ENCODE peak calls at places on chromosome X, in five cellular contexts. Q is A549, Z is SK-N-SH, S is GM12878, N is K562. V is an unnamed sample.

GRCh38 chrX:111671668-111672067 is 9.3 kb upstream of the ALG13 start:
- DNase-seq in Q (no peak), Z (no peak), S (no peak), N (no peak), V (no peak)

GRCh38 chrX:46812445-46812844 is 24.4 kb upstream of the RP2 start:
- DNase-seq in Q (peak), Z (no peak), S (no peak), N (no peak), V (no peak)

GRCh38 chrX:80430826-80431501 is 10.7 kb downstream of the TENT5D start:
- DNase-seq in Q (no peak), Z (peak), S (no peak), N (peak), V (no peak)

GRCh38 chrX:150446151-150446550 is 83.0 kb downstream of the MAMLD1 start:
- DNase-seq in Q (no peak), Z (no peak), S (no peak), N (no peak), V (no peak)

GRCh38 chrX:133258481-133258880 is 40.3 kb upstream of the TFDP3 start:
- DNase-seq in Q (no peak), Z (no peak), S (no peak), N (no peak), V (peak)

GRCh38 chrX:18861436-18861950 is 122.4 kb downstream of the PHKA2 start:
- DNase-seq in Q (no peak), Z (no peak), S (no peak), N (no peak), V (no peak)

GRCh38 chrX:72716766-72717165 is 2.7 kb upstream of the PHKA1 start:
- DNase-seq in Q (no peak), Z (no peak), S (no peak), N (no peak), V (peak)

GRCh38 chrX:105116541-105116940 is 104.0 kb downstream of the TEX13A start:
- DNase-seq in Q (no peak), Z (no peak), S (no peak), N (no peak), V (no peak)

GRCh38 chrX:32084757-32085156 is 1012.9 kb upstream of the FTHL17 start:
- DNase-seq in Q (no peak), Z (no peak), S (no peak), N (no peak), V (no peak)

GRCh38 chrX:53317365-53318069 is 36.1 kb upstream of the IQSEC2 start:
- DNase-seq in Q (peak), Z (peak), S (no peak), N (peak), V (peak)

GRCh38 chrX:100829730-100830129 is 9.5 kb downstream of the CSTF2 start:
- DNase-seq in Q (no peak), Z (no peak), S (peak), N (no peak), V (peak)

GRCh38 chrX:2608638-2609430 is 82.3 kb upstream of the CD99 start:
- DNase-seq in Q (peak), Z (peak), S (no peak), N (peak), V (peak)

GRCh38 chrX:125137521-125137920 is 182.2 kb upstream of the TEX13C start:
- DNase-seq in Q (no peak), Z (no peak), S (no peak), N (no peak), V (no peak)

GRCh38 chrX:2484721-2485459 is 15.9 kb downstream of the DHRSX start:
- DNase-seq in Q (no peak), Z (no peak), S (no peak), N (no peak), V (peak)

GRCh38 chrX:150503898-150504219 is 64.6 kb upstream of the MTM1 start:
- DNase-seq in Q (peak), Z (no peak), S (no peak), N (no peak), V (no peak)

GRCh38 chrX:113586281-113586898 is 745.8 kb upstream of the AMOT start:
- DNase-seq in Q (no peak), Z (no peak), S (no peak), N (no peak), V (no peak)

GRCh38 chrX:23883737-23884354 is 23.9 kb downstream of the APOO start:
- DNase-seq in Q (peak), Z (no peak), S (no peak), N (peak), V (peak)
- TF ChIP-seq RCOR1 in Q (no peak), Z (no peak), S (no peak), N (no peak), V (no peak)

DNA sequence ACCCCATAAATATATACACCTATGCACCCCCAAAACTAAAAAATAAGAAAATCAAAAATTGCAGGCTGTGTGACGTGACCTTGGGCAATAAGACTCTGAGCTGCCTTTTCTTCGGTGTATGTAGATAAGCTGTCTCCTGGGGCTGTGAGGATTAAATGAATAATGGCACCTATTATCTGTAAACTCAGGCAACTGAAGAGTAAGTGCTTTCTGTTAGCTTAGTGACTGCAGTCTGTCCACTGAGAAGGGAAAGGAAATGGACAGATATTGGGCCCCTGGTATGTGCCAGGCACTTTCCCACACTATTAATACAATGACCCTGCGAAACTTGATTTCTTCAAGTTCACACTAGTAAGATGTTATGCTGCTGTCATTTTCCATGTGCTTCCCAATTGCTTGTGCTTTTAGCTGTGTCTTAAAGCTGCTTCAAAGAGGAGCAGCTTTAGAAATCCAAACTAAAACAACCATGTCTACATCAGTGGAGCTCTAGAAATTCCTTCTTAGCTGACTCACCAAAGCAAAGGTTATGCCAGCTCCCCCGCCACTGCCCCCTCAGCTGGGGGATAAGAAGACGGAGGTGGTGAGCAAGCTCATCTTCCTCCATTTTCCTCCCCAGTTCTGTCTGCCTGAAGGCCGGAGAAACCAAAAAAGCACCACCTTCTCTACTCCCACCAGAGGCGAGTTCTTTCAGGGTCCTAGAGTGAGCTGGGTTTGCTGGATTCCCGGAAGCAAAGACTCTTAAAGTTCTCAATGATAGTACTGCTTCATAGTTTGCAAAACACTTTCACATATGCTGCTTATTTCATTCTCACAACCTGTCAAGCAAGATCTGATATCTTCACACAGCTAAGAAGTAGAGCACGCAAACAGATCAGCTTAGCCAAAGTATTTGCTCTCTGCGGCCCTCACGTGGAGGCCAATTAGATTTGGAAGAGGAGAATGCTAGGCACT is 8.8 kb upstream of the DGAT2L6 start:
- DNase-seq in Q (peak), Z (no peak), S (no peak), N (peak), V (peak)
- TF ChIP-seq RCOR1 in Q (no peak), Z (no peak), S (no peak), N (no peak), V (no peak)

DNA sequence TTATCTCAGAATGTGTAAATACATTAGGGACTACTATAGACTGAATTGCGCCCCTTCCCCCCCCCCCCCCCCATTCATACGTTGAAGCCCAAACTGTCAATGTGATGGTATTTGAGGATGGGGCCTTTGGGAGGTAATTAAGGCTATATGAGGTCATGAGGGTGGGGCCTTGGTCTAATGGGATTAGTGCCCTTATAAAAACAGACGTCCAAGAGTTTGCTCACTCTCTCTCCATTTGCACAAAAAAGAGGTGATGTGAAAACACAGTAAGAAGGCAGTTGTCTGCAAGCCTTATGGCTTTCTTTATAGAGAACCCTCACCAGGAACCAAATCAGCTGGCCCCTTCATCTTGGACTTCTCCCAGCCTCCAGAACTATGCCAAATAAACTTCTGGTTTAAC is 15.3 kb downstream of the SPACA5 start:
- DNase-seq in Q (no peak), Z (no peak), S (no peak), N (no peak), V (no peak)
- TF ChIP-seq RCOR1 in Q (no peak), Z (no peak), S (no peak), N (no peak), V (no peak)

GRCh38 chrX:121008920-121009319 is 23.4 kb upstream of the CT47A1 start:
- DNase-seq in Q (no peak), Z (no peak), S (no peak), N (no peak), V (no peak)

GRCh38 chrX:121013897-121014455 is 28.4 kb upstream of the CT47A1 start:
- DNase-seq in Q (no peak), Z (no peak), S (no peak), N (no peak), V (no peak)

GRCh38 chrX:121009764-121010163 is 24.2 kb upstream of the CT47A1 start:
- DNase-seq in Q (no peak), Z (no peak), S (no peak), N (no peak), V (no peak)

GRCh38 chrX:121011254-121011653 is 25.7 kb upstream of the CT47A1 start:
- DNase-seq in Q (no peak), Z (no peak), S (no peak), N (no peak), V (no peak)

GRCh38 chrX:121010218-121010617 is 24.7 kb upstream of the CT47A1 start:
- DNase-seq in Q (no peak), Z (no peak), S (no peak), N (no peak), V (no peak)
- TF ChIP-seq RCOR1 in Q (no peak), Z (no peak), S (no peak), N (no peak), V (no peak)

GRCh38 chrX:118570209-118570608 is 74.6 kb downstream of the DOCK11 start:
- DNase-seq in Q (no peak), Z (no peak), S (no peak), N (no peak), V (no peak)

GRCh38 chrX:118566359-118566758 is 70.7 kb downstream of the DOCK11 start:
- DNase-seq in Q (no peak), Z (no peak), S (no peak), N (no peak), V (peak)

GRCh38 chrX:118571829-118572228 is 76.2 kb downstream of the DOCK11 start:
- DNase-seq in Q (no peak), Z (no peak), S (no peak), N (no peak), V (no peak)

GRCh38 chrX:118565853-118566252 is 70.2 kb downstream of the DOCK11 start:
- DNase-seq in Q (no peak), Z (no peak), S (no peak), N (no peak), V (no peak)

GRCh38 chrX:118569676-118570075 is 74.1 kb downstream of the DOCK11 start:
- DNase-seq in Q (no peak), Z (no peak), S (no peak), N (no peak), V (no peak)
- TF ChIP-seq RCOR1 in Q (no peak), Z (no peak), S (no peak), N (no peak), V (no peak)

GRCh38 chrX:131795442-131796229 is 227.5 kb upstream of the STK26 start:
- DNase-seq in Q (no peak), Z (peak), S (no peak), N (no peak), V (no peak)

GRCh38 chrX:131792356-131792749 is 230.7 kb upstream of the STK26 start:
- DNase-seq in Q (peak), Z (peak), S (peak), N (no peak), V (peak)

GRCh38 chrX:131789664-131790063 is 233.4 kb upstream of the STK26 start:
- DNase-seq in Q (no peak), Z (no peak), S (no peak), N (no peak), V (no peak)

GRCh38 chrX:131791608-131792355 is 231.3 kb upstream of the STK26 start:
- DNase-seq in Q (no peak), Z (no peak), S (no peak), N (no peak), V (peak)

GRCh38 chrX:131792789-131793462 is 230.2 kb upstream of the STK26 start:
- DNase-seq in Q (peak), Z (peak), S (peak), N (no peak), V (peak)
- TF ChIP-seq RCOR1 in Q (no peak), Z (peak), S (no peak), N (no peak), V (no peak)

GRCh38 chrX:54808109-54808604 is 612 bp downstream of the MAGED2 start:
- DNase-seq in Q (peak), Z (peak), S (no peak), N (peak), V (no peak)
- TF ChIP-seq RCOR1 in Q (no peak), Z (no peak), S (no peak), N (no peak), V (no peak)

DNA sequence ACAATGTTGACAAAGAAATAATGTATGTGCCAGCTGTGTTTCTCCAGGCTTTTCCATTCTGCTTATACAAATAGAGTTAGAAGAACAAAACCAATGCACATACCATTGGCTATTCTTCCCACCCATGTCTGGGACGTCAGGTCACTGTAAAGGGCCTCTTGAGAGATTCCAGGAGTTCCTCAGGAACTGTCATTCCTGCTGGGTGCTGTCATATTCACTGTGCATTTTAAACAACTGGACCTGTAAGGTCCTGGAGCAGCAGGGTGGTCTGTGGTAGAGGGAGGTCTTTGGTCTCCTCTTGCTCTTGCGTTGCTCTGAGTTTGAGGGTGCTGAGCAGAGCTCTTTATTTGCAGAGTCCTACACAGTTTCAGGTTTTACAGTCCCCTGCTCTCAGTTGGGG is 74.6 kb upstream of the AP1S2 start:
- DNase-seq in Q (no peak), Z (no peak), S (no peak), N (no peak), V (no peak)
- TF ChIP-seq RCOR1 in Q (no peak), Z (no peak), S (no peak), N (no peak), V (no peak)

DNA sequence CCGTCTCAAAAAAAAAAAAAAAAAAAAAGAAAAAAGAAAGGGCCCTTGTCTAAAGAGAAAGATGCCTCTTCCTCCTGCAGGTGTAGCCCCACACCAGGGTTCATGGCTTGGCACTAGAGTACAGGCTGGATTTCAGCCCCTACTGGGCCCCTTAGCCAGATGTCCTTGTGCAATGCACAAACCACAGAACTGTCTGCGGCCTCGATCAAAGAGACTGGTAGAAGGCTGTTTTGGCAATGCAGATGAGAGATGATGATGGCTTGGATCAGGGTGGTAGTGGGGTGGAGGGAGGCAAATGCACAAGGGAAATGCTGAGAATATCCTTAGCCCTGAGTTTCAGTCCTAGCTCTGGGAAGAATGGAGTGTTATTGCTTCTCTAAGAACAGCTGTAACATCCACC is 26.5 kb upstream of the TSR2 start:
- DNase-seq in Q (no peak), Z (no peak), S (no peak), N (no peak), V (no peak)
- TF ChIP-seq RCOR1 in Q (no peak), Z (no peak), S (no peak), N (no peak), V (no peak)

V was measured in IMR-90.